ENCODE peak calls at places on chromosomes 3 and 15, in seven cellular contexts. One of them, this sample, is unnamed. For H3K4me1 and H3K27me3, the result is how much of the 10 kb centered on the place peaks cover.

GRCh38 chr15:79635149-79635771 is 203.1 kb downstream of the MINAR1 start:
- DNase-seq in psoas muscle: no peak
- DNase-seq in GM23248: no peak
- DNase-seq in transverse colon: no peak
- DNase-seq in mesendoderm: peak
- DNase-seq in tibial artery: no peak
- DNase-seq in SJCRH30: no peak
- DNase-seq in this sample: no peak

GRCh38 chr3:167209011-167209410 is 171.1 kb downstream of the ZBBX start:
- DNase-seq in GM23248: no peak
- DNase-seq in mesendoderm: peak
- DNase-seq in transverse colon: no peak
- DNase-seq in psoas muscle: no peak
- DNase-seq in tibial artery: no peak
- DNase-seq in SJCRH30: no peak
- DNase-seq in this sample: no peak

GRCh38 chr3:161409069-161409468 is 37.8 kb upstream of the SPTSSB start:
- DNase-seq in mesendoderm: peak
- DNase-seq in tibial artery: no peak
- DNase-seq in psoas muscle: no peak
- DNase-seq in transverse colon: no peak
- DNase-seq in GM23248: peak
- DNase-seq in SJCRH30: peak
- DNase-seq in this sample: no peak

GRCh38 chr3:184334470-184335158 is 2.8 kb upstream of the FAM131A start:
- DNase-seq in psoas muscle: peak
- DNase-seq in mesendoderm: peak
- DNase-seq in transverse colon: no peak
- DNase-seq in SJCRH30: no peak
- DNase-seq in GM23248: peak
- DNase-seq in tibial artery: no peak
- DNase-seq in this sample: peak

GRCh38 chr15:79380755-79381499 is 51.2 kb upstream of the MINAR1 start:
- DNase-seq in GM23248: peak
- DNase-seq in SJCRH30: peak
- DNase-seq in mesendoderm: peak
- DNase-seq in tibial artery: peak
- DNase-seq in transverse colon: peak
- DNase-seq in psoas muscle: peak
- DNase-seq in this sample: peak

GRCh38 chr3:179410317-179410716 is 41.0 kb downstream of the GNB4 start:
- DNase-seq in GM23248: peak
- DNase-seq in transverse colon: no peak
- DNase-seq in mesendoderm: peak
- DNase-seq in SJCRH30: peak
- DNase-seq in tibial artery: no peak
- DNase-seq in psoas muscle: no peak
- DNase-seq in this sample: no peak

GRCh38 chr15:76994971-76995945 is at the start of gene PSTPIP1:
- DNase-seq in psoas muscle: no peak
- DNase-seq in tibial artery: no peak
- DNase-seq in GM23248: peak
- DNase-seq in transverse colon: peak
- DNase-seq in SJCRH30: peak
- DNase-seq in mesendoderm: no peak
- DNase-seq in this sample: no peak

GRCh38 chr3:130811552-130811951 is 64.9 kb upstream of the PIK3R4 start:
- DNase-seq in tibial artery: no peak
- DNase-seq in mesendoderm: no peak
- DNase-seq in transverse colon: no peak
- DNase-seq in psoas muscle: no peak
- DNase-seq in GM23248: no peak
- DNase-seq in SJCRH30: no peak
- DNase-seq in this sample: no peak

GRCh38 chr15:96218623-96219465 is 111.7 kb upstream of the NR2F2 start:
- DNase-seq in transverse colon: no peak
- DNase-seq in SJCRH30: no peak
- DNase-seq in tibial artery: no peak
- DNase-seq in mesendoderm: no peak
- DNase-seq in GM23248: no peak
- DNase-seq in psoas muscle: no peak
- DNase-seq in this sample: no peak

GRCh38 chr15:73030280-73030679 is 22.0 kb upstream of the NEO1 start:
- DNase-seq in GM23248: no peak
- DNase-seq in SJCRH30: no peak
- DNase-seq in transverse colon: no peak
- DNase-seq in tibial artery: no peak
- DNase-seq in mesendoderm: no peak
- DNase-seq in psoas muscle: no peak
- DNase-seq in this sample: no peak

GRCh38 chr3:40162616-40163015 is 146.9 kb upstream of the EIF1B start:
- DNase-seq in tibial artery: no peak
- DNase-seq in mesendoderm: no peak
- DNase-seq in transverse colon: no peak
- DNase-seq in psoas muscle: no peak
- DNase-seq in SJCRH30: no peak
- DNase-seq in GM23248: no peak
- DNase-seq in this sample: no peak

GRCh38 chr3:15779111-15779510 is 18.7 kb downstream of the ANKRD28 start:
- DNase-seq in psoas muscle: no peak
- DNase-seq in transverse colon: no peak
- DNase-seq in tibial artery: no peak
- DNase-seq in SJCRH30: no peak
- DNase-seq in mesendoderm: no peak
- DNase-seq in GM23248: no peak
- DNase-seq in this sample: no peak

GRCh38 chr15:47411733-47412530 is 305.4 kb upstream of the SEMA6D start:
- DNase-seq in transverse colon: no peak
- DNase-seq in SJCRH30: no peak
- DNase-seq in GM23248: no peak
- DNase-seq in tibial artery: no peak
- DNase-seq in psoas muscle: no peak
- DNase-seq in mesendoderm: no peak
- DNase-seq in this sample: no peak

GRCh38 chr15:29921130-29921601 is 98.9 kb upstream of the TJP1 start:
- DNase-seq in GM23248: no peak
- DNase-seq in transverse colon: no peak
- DNase-seq in tibial artery: no peak
- DNase-seq in psoas muscle: no peak
- DNase-seq in mesendoderm: peak
- DNase-seq in SJCRH30: no peak
- DNase-seq in this sample: no peak

GRCh38 chr3:64293121-64293520 is 67.9 kb upstream of the PRICKLE2 start:
- DNase-seq in SJCRH30: no peak
- DNase-seq in psoas muscle: no peak
- DNase-seq in transverse colon: no peak
- DNase-seq in tibial artery: no peak
- DNase-seq in mesendoderm: no peak
- DNase-seq in GM23248: no peak
- DNase-seq in this sample: no peak

GRCh38 chr3:54507876-54508460 is 385.6 kb downstream of the CACNA2D3 start:
- DNase-seq in GM23248: no peak
- DNase-seq in transverse colon: no peak
- DNase-seq in mesendoderm: no peak
- DNase-seq in SJCRH30: no peak
- DNase-seq in tibial artery: no peak
- DNase-seq in psoas muscle: no peak
- DNase-seq in this sample: no peak

GRCh38 chr3:69972672-69973071 is 26.9 kb upstream of the SAMMSON start:
- DNase-seq in tibial artery: no peak
- DNase-seq in psoas muscle: no peak
- DNase-seq in SJCRH30: peak
- DNase-seq in transverse colon: no peak
- DNase-seq in GM23248: no peak
- DNase-seq in mesendoderm: no peak
- DNase-seq in this sample: no peak

GRCh38 chr3:119662604-119663377 is 2.4 kb upstream of the POPDC2 start:
- DNase-seq in SJCRH30: peak
- DNase-seq in mesendoderm: no peak
- DNase-seq in tibial artery: no peak
- DNase-seq in psoas muscle: no peak
- DNase-seq in GM23248: peak
- DNase-seq in transverse colon: no peak
- DNase-seq in this sample: no peak

GRCh38 chr3:66497982-66498671 is 2.7 kb downstream of the LRIG1 start:
- DNase-seq in psoas muscle: no peak
- DNase-seq in GM23248: no peak
- DNase-seq in SJCRH30: no peak
- DNase-seq in transverse colon: no peak
- DNase-seq in mesendoderm: no peak
- DNase-seq in tibial artery: no peak
- DNase-seq in this sample: no peak
- H3K4me1 ChIP-seq in psoas muscle: under half
- H3K4me1 ChIP-seq in GM23248: under half
- H3K4me1 ChIP-seq in SJCRH30: under half
- H3K4me1 ChIP-seq in transverse colon: half or more
- H3K4me1 ChIP-seq in mesendoderm: under half
- H3K4me1 ChIP-seq in tibial artery: half or more
- H3K4me1 ChIP-seq in this sample: under half

DNA sequence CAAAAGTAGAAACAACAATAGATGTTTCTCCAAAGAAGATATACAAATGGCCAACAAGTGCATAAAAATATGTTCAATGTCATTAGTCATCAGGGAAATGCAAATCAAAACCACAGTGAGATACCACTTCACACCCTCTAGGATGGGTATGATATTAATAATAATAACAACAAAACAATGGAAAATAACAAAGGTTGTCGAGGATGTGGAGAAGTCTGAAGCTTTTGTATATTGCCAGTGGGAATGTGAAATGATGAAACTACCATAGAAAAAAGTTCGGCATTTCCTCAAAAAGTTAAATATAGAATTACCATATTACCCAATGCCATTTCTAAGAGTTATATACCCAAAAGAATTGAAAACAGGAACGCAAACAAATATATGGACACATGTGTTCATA is 10.8 kb downstream of the BHLHE40 start:
- DNase-seq in psoas muscle: no peak
- DNase-seq in GM23248: peak
- DNase-seq in tibial artery: no peak
- DNase-seq in mesendoderm: no peak
- DNase-seq in SJCRH30: no peak
- DNase-seq in transverse colon: no peak
- DNase-seq in this sample: no peak
- H3K27me3 ChIP-seq in psoas muscle: under half
- H3K27me3 ChIP-seq in GM23248: under half
- H3K27me3 ChIP-seq in tibial artery: under half
- H3K27me3 ChIP-seq in mesendoderm: under half
- H3K27me3 ChIP-seq in SJCRH30: under half
- H3K27me3 ChIP-seq in transverse colon: under half
- H3K27me3 ChIP-seq in this sample: under half

GRCh38 chr3:103494512-103494911 is 1059.7 kb downstream of the ZPLD1 start:
- DNase-seq in psoas muscle: no peak
- DNase-seq in transverse colon: no peak
- DNase-seq in GM23248: no peak
- DNase-seq in SJCRH30: no peak
- DNase-seq in tibial artery: no peak
- DNase-seq in mesendoderm: no peak
- DNase-seq in this sample: no peak

GRCh38 chr3:103499132-103499885 is 1064.5 kb downstream of the ZPLD1 start:
- DNase-seq in GM23248: peak
- DNase-seq in mesendoderm: no peak
- DNase-seq in psoas muscle: no peak
- DNase-seq in transverse colon: no peak
- DNase-seq in SJCRH30: no peak
- DNase-seq in tibial artery: no peak
- DNase-seq in this sample: no peak

GRCh38 chr3:103495186-103495585 is 1060.4 kb downstream of the ZPLD1 start:
- DNase-seq in GM23248: no peak
- DNase-seq in psoas muscle: no peak
- DNase-seq in mesendoderm: no peak
- DNase-seq in tibial artery: no peak
- DNase-seq in SJCRH30: no peak
- DNase-seq in transverse colon: no peak
- DNase-seq in this sample: no peak

GRCh38 chr3:103499967-103500366 is 1065.2 kb downstream of the ZPLD1 start:
- DNase-seq in psoas muscle: no peak
- DNase-seq in tibial artery: no peak
- DNase-seq in SJCRH30: no peak
- DNase-seq in mesendoderm: no peak
- DNase-seq in transverse colon: no peak
- DNase-seq in GM23248: no peak
- DNase-seq in this sample: no peak
- H3K27ac ChIP-seq in psoas muscle: no peak
- H3K27ac ChIP-seq in tibial artery: no peak
- H3K27ac ChIP-seq in SJCRH30: no peak
- H3K27ac ChIP-seq in mesendoderm: no peak
- H3K27ac ChIP-seq in transverse colon: no peak
- H3K27ac ChIP-seq in GM23248: no peak
- H3K27ac ChIP-seq in this sample: no peak

GRCh38 chr3:52483577-52484495 is 11.3 kb upstream of the STAB1 start:
- DNase-seq in SJCRH30: no peak
- DNase-seq in transverse colon: no peak
- DNase-seq in psoas muscle: no peak
- DNase-seq in mesendoderm: no peak
- DNase-seq in tibial artery: no peak
- DNase-seq in GM23248: peak
- DNase-seq in this sample: no peak

GRCh38 chr3:52483081-52483480 is 12.1 kb upstream of the STAB1 start:
- DNase-seq in SJCRH30: no peak
- DNase-seq in psoas muscle: no peak
- DNase-seq in transverse colon: no peak
- DNase-seq in mesendoderm: no peak
- DNase-seq in GM23248: no peak
- DNase-seq in tibial artery: no peak
- DNase-seq in this sample: no peak

GRCh38 chr3:52480768-52481715 is 14.1 kb upstream of the STAB1 start:
- DNase-seq in GM23248: no peak
- DNase-seq in psoas muscle: peak
- DNase-seq in tibial artery: no peak
- DNase-seq in mesendoderm: no peak
- DNase-seq in transverse colon: no peak
- DNase-seq in SJCRH30: no peak
- DNase-seq in this sample: no peak

GRCh38 chr3:52479876-52480575 is 15.1 kb upstream of the STAB1 start:
- DNase-seq in mesendoderm: no peak
- DNase-seq in SJCRH30: no peak
- DNase-seq in transverse colon: no peak
- DNase-seq in GM23248: no peak
- DNase-seq in tibial artery: no peak
- DNase-seq in psoas muscle: peak
- DNase-seq in this sample: no peak

DNA sequence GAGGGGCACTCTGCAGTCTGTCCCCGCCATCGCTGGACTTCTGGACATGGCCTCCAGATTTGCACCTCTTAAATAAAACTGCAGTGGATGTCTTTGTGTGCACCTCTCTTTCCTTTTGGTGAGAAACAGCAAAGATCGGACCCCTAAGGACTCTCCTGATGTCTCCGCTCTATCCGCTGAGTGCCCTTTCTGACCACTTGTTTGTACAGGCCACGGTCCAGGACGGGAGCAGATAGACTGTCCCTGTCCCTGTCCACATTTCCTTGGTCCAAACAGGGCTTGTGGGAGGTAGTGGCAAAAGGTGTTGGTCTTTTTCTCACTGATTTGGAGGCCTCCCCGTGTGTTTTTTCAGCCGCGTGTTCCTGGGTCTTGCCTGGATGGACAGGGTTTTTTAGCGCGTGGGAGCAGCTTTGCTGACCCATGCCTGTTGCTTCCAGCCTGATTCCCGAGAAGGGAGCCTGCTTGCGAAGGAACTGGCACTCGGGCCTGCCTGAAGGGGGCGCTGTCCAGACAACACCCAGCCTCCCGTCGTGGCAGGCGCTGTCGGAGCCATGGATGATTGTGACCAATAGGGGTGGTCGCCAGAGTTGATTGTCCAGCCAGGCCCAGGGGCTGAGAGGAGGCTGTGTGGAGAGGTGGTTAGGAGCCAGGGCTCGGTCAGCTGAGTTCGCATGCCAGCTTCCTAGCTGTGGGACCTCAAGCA is 13.2 kb upstream of the STAB1 start:
- DNase-seq in transverse colon: no peak
- DNase-seq in psoas muscle: peak
- DNase-seq in GM23248: peak
- DNase-seq in tibial artery: no peak
- DNase-seq in mesendoderm: peak
- DNase-seq in SJCRH30: no peak
- DNase-seq in this sample: no peak
- H3K4me1 ChIP-seq in transverse colon: under half
- H3K4me1 ChIP-seq in psoas muscle: under half
- H3K4me1 ChIP-seq in GM23248: under half
- H3K4me1 ChIP-seq in tibial artery: under half
- H3K4me1 ChIP-seq in mesendoderm: under half
- H3K4me1 ChIP-seq in SJCRH30: under half
- H3K4me1 ChIP-seq in this sample: under half